ENCODE peak calls at places on chromosome 6, in four cellular contexts. One of them, this sample, is unnamed.

GRCh38 chr6:156256161-156256560 is 521.0 kb upstream of the ARID1B start:
- DNase-seq in Right ventricle myocardium superior: no peak
- DNase-seq in activated CD8-positive, alpha-beta memory T cell treated with anti-CD3 and anti-CD28 coated beads for 4 hours: no peak
- DNase-seq in activated CD4-positive, alpha-beta memory T cell treated with anti-CD3 and anti-CD28 coated beads, Interleukin-2, amount 10 ng/mL, durations not matched to agents 7 days and 5 days: no peak
- DNase-seq in this sample: no peak

GRCh38 chr6:137933696-137934095 is 66.6 kb downstream of the TNFAIP3 start:
- DNase-seq in Right ventricle myocardium superior: peak
- DNase-seq in activated CD4-positive, alpha-beta memory T cell treated with anti-CD3 and anti-CD28 coated beads, Interleukin-2, amount 10 ng/mL, durations not matched to agents 7 days and 5 days: no peak
- DNase-seq in activated CD8-positive, alpha-beta memory T cell treated with anti-CD3 and anti-CD28 coated beads for 4 hours: no peak
- DNase-seq in this sample: no peak

GRCh38 chr6:120116343-120116742 is 766.8 kb upstream of the MAN1A1 start:
- DNase-seq in activated CD4-positive, alpha-beta memory T cell treated with anti-CD3 and anti-CD28 coated beads, Interleukin-2, amount 10 ng/mL, durations not matched to agents 7 days and 5 days: no peak
- DNase-seq in Right ventricle myocardium superior: no peak
- DNase-seq in activated CD8-positive, alpha-beta memory T cell treated with anti-CD3 and anti-CD28 coated beads for 4 hours: no peak
- DNase-seq in this sample: no peak

GRCh38 chr6:9456241-9456658 is 958.6 kb downstream of the TFAP2A start:
- DNase-seq in activated CD8-positive, alpha-beta memory T cell treated with anti-CD3 and anti-CD28 coated beads for 4 hours: no peak
- DNase-seq in Right ventricle myocardium superior: no peak
- DNase-seq in activated CD4-positive, alpha-beta memory T cell treated with anti-CD3 and anti-CD28 coated beads, Interleukin-2, amount 10 ng/mL, durations not matched to agents 7 days and 5 days: no peak
- DNase-seq in this sample: no peak

GRCh38 chr6:164185342-164185920 is 770.9 kb downstream of the QKI start:
- DNase-seq in activated CD8-positive, alpha-beta memory T cell treated with anti-CD3 and anti-CD28 coated beads for 4 hours: no peak
- DNase-seq in Right ventricle myocardium superior: no peak
- DNase-seq in activated CD4-positive, alpha-beta memory T cell treated with anti-CD3 and anti-CD28 coated beads, Interleukin-2, amount 10 ng/mL, durations not matched to agents 7 days and 5 days: no peak
- DNase-seq in this sample: no peak

GRCh38 chr6:167030222-167031072 is 31.2 kb downstream of the CEP43 start:
- DNase-seq in Right ventricle myocardium superior: no peak
- DNase-seq in activated CD4-positive, alpha-beta memory T cell treated with anti-CD3 and anti-CD28 coated beads, Interleukin-2, amount 10 ng/mL, durations not matched to agents 7 days and 5 days: no peak
- DNase-seq in activated CD8-positive, alpha-beta memory T cell treated with anti-CD3 and anti-CD28 coated beads for 4 hours: no peak
- DNase-seq in this sample: no peak

GRCh38 chr6:129356129-129356528 is 353.8 kb downstream of the ARHGAP18 start:
- DNase-seq in Right ventricle myocardium superior: no peak
- DNase-seq in activated CD4-positive, alpha-beta memory T cell treated with anti-CD3 and anti-CD28 coated beads, Interleukin-2, amount 10 ng/mL, durations not matched to agents 7 days and 5 days: no peak
- DNase-seq in activated CD8-positive, alpha-beta memory T cell treated with anti-CD3 and anti-CD28 coated beads for 4 hours: no peak
- DNase-seq in this sample: no peak

GRCh38 chr6:134004714-134005113 is 47.7 kb downstream of the SLC2A12 start:
- DNase-seq in activated CD4-positive, alpha-beta memory T cell treated with anti-CD3 and anti-CD28 coated beads, Interleukin-2, amount 10 ng/mL, durations not matched to agents 7 days and 5 days: no peak
- DNase-seq in Right ventricle myocardium superior: no peak
- DNase-seq in activated CD8-positive, alpha-beta memory T cell treated with anti-CD3 and anti-CD28 coated beads for 4 hours: no peak
- DNase-seq in this sample: no peak

GRCh38 chr6:170100046-170100445 is 190.8 kb downstream of the DLL1 start:
- DNase-seq in Right ventricle myocardium superior: no peak
- DNase-seq in activated CD8-positive, alpha-beta memory T cell treated with anti-CD3 and anti-CD28 coated beads for 4 hours: no peak
- DNase-seq in activated CD4-positive, alpha-beta memory T cell treated with anti-CD3 and anti-CD28 coated beads, Interleukin-2, amount 10 ng/mL, durations not matched to agents 7 days and 5 days: peak
- DNase-seq in this sample: no peak